ENCODE peak calls at places on chromosome 18, in eight cellular contexts. One of them, this sample, is unnamed.

GRCh38 chr18:75478996-75479870 is 51.7 kb upstream of the SMIM21 start:
- DNase-seq in heart left ventricle: no peak
- DNase-seq in adrenal gland: no peak
- DNase-seq in breast epithelium: no peak
- DNase-seq in A549: peak; percentile 4
- DNase-seq in IMR-90: peak; percentile 59
- DNase-seq in stomach: no peak
- DNase-seq in sigmoid colon: no peak
- DNase-seq in this sample: no peak

GRCh38 chr18:29594494-29594893 is 1417.6 kb upstream of the CDH2 start:
- DNase-seq in stomach: no peak
- DNase-seq in A549: no peak
- DNase-seq in sigmoid colon: no peak
- DNase-seq in IMR-90: no peak
- DNase-seq in heart left ventricle: no peak
- DNase-seq in adrenal gland: no peak
- DNase-seq in breast epithelium: no peak
- DNase-seq in this sample: no peak

GRCh38 chr18:9943311-9943710 is 29.5 kb downstream of the VAPA start:
- DNase-seq in breast epithelium: no peak
- DNase-seq in sigmoid colon: no peak
- DNase-seq in IMR-90: no peak
- DNase-seq in adrenal gland: no peak
- DNase-seq in A549: no peak
- DNase-seq in heart left ventricle: no peak
- DNase-seq in stomach: no peak
- DNase-seq in this sample: no peak

GRCh38 chr18:32847719-32848118 is 74.9 kb upstream of the KLHL14 start:
- DNase-seq in breast epithelium: no peak
- DNase-seq in adrenal gland: no peak
- DNase-seq in stomach: no peak
- DNase-seq in sigmoid colon: no peak
- DNase-seq in A549: no peak
- DNase-seq in heart left ventricle: no peak
- DNase-seq in IMR-90: no peak
- DNase-seq in this sample: no peak

GRCh38 chr18:39772155-39772919 is 2182.7 kb upstream of the PIK3C3 start:
- DNase-seq in A549: no peak
- DNase-seq in breast epithelium: no peak
- DNase-seq in heart left ventricle: no peak
- DNase-seq in adrenal gland: no peak
- DNase-seq in IMR-90: peak; percentile 63
- DNase-seq in sigmoid colon: no peak
- DNase-seq in stomach: no peak
- DNase-seq in this sample: no peak

GRCh38 chr18:8529609-8530008 is 79.6 kb upstream of the RAB12 start:
- DNase-seq in heart left ventricle: no peak
- DNase-seq in sigmoid colon: no peak
- DNase-seq in IMR-90: no peak
- DNase-seq in breast epithelium: no peak
- DNase-seq in stomach: no peak
- DNase-seq in adrenal gland: no peak
- DNase-seq in A549: no peak
- DNase-seq in this sample: no peak

GRCh38 chr18:23171581-23172156 is 36.4 kb downstream of the CABLES1 start:
- DNase-seq in stomach: no peak
- DNase-seq in A549: no peak
- DNase-seq in sigmoid colon: no peak
- DNase-seq in breast epithelium: no peak
- DNase-seq in heart left ventricle: no peak
- DNase-seq in adrenal gland: no peak
- DNase-seq in IMR-90: no peak
- DNase-seq in this sample: no peak

GRCh38 chr18:58005036-58005435 is 39.0 kb upstream of the NEDD4L start:
- DNase-seq in heart left ventricle: no peak
- DNase-seq in stomach: no peak
- DNase-seq in breast epithelium: no peak
- DNase-seq in adrenal gland: no peak
- DNase-seq in sigmoid colon: no peak
- DNase-seq in A549: no peak
- DNase-seq in IMR-90: peak; percentile 40
- DNase-seq in this sample: no peak

GRCh38 chr18:50559750-50560680 is at the start of gene MAPK4:
- DNase-seq in stomach: peak; percentile 67
- DNase-seq in heart left ventricle: peak; percentile 58
- DNase-seq in A549: no peak
- DNase-seq in sigmoid colon: peak; percentile 71
- DNase-seq in IMR-90: no peak
- DNase-seq in adrenal gland: peak; percentile 49
- DNase-seq in breast epithelium: no peak
- DNase-seq in this sample: no peak

GRCh38 chr18:3450358-3451107 is 561 bp downstream of the TGIF1 start:
- DNase-seq in A549: no peak
- DNase-seq in breast epithelium: peak; percentile 68
- DNase-seq in stomach: peak; percentile 71
- DNase-seq in adrenal gland: peak; percentile 78
- DNase-seq in sigmoid colon: peak; percentile 92
- DNase-seq in heart left ventricle: peak; percentile 81
- DNase-seq in IMR-90: peak; percentile 73
- DNase-seq in this sample: no peak

GRCh38 chr18:3447895-3448844 is 1.8 kb upstream of the TGIF1 start:
- DNase-seq in heart left ventricle: peak; percentile 96
- DNase-seq in adrenal gland: peak; percentile 95
- DNase-seq in stomach: peak; percentile 94
- DNase-seq in A549: peak; percentile 56
- DNase-seq in sigmoid colon: peak; percentile 98
- DNase-seq in breast epithelium: peak; percentile 96
- DNase-seq in IMR-90: peak; percentile 96
- DNase-seq in this sample: peak; percentile 74

GRCh38 chr18:3448845-3449701 is 899 bp upstream of the TGIF1 start:
- DNase-seq in stomach: peak; percentile 81
- DNase-seq in heart left ventricle: peak; percentile 90
- DNase-seq in breast epithelium: peak; percentile 96
- DNase-seq in IMR-90: peak; percentile 90
- DNase-seq in sigmoid colon: peak; percentile 95
- DNase-seq in adrenal gland: peak; percentile 87
- DNase-seq in A549: no peak
- DNase-seq in this sample: peak; percentile 35

GRCh38 chr18:3451989-3452749 is 2.2 kb downstream of the TGIF1 start:
- DNase-seq in stomach: peak; percentile 73
- DNase-seq in IMR-90: peak; percentile 69
- DNase-seq in heart left ventricle: peak; percentile 58
- DNase-seq in breast epithelium: peak; percentile 77
- DNase-seq in A549: no peak
- DNase-seq in sigmoid colon: peak; percentile 83
- DNase-seq in adrenal gland: peak; percentile 60
- DNase-seq in this sample: no peak

GRCh38 chr18:3449702-3450357 is at the start of gene TGIF1:
- DNase-seq in breast epithelium: peak; percentile 89
- DNase-seq in A549: no peak
- DNase-seq in adrenal gland: peak; percentile 83
- DNase-seq in IMR-90: peak; percentile 77
- DNase-seq in sigmoid colon: peak; percentile 94
- DNase-seq in heart left ventricle: peak; percentile 86
- DNase-seq in stomach: peak; percentile 83
- DNase-seq in this sample: peak; percentile 21
- TF ChIP-seq POLR2A in breast epithelium: no peak
- TF ChIP-seq POLR2A in A549: peak; percentile 66
- TF ChIP-seq POLR2A in adrenal gland: peak; percentile 85
- TF ChIP-seq POLR2A in IMR-90: peak; percentile 92
- TF ChIP-seq POLR2A in sigmoid colon: peak; percentile 80
- TF ChIP-seq POLR2A in heart left ventricle: peak; percentile 80
- TF ChIP-seq POLR2A in stomach: no peak
- TF ChIP-seq POLR2A in this sample: peak; percentile 81

DNA sequence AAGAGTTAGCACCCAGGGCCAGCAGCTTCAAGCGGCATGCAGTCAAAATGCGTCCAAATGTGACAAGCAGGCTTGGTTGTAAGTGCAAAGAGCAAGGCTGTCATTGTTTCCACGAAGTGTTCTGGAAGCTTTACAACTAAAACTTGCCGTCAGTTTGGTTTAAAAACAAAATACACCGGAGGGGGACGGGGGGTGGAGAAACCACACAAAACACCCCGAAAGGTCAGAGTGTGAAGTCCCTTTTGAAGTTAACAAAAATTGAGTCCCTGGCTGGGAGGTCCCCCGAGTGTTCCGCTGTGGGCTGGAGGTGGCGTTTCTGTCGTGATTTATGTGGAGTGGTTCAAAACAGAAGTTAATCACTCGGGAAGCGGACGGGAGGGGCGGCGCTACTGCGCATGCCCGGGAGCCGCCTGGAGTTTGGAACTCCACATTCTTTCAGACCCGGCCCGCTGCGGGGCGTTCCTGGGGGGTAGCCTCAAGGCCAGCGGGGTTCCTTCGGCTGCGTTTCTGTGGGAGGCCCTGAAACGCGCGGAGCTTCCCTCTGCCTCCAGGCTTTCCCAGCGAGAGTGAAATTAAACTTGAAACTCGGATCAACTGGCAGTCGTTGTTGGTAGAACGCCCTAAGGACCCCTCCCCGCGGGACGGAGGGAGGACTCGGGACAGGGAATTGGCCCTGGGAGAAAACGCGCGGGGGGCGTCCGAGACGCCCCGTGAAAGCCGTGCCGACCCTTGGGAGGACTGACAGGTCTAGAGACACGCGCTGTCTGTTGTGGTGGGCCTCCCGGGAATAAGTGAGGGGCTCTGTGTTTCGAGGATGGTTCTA is 1.4 kb downstream of the TGIF1 start:
- DNase-seq in sigmoid colon: peak; percentile 97
- DNase-seq in adrenal gland: peak; percentile 96
- DNase-seq in breast epithelium: peak; percentile 94
- DNase-seq in IMR-90: peak; percentile 89
- DNase-seq in stomach: peak; percentile 94
- DNase-seq in heart left ventricle: peak; percentile 93
- DNase-seq in A549: no peak
- DNase-seq in this sample: peak; percentile 50
- TF ChIP-seq POLR2A in sigmoid colon: peak; percentile 96
- TF ChIP-seq POLR2A in adrenal gland: peak; percentile 94
- TF ChIP-seq POLR2A in breast epithelium: peak; percentile 89
- TF ChIP-seq POLR2A in IMR-90: peak; percentile 93
- TF ChIP-seq POLR2A in stomach: peak; percentile 86
- TF ChIP-seq POLR2A in heart left ventricle: peak; percentile 92
- TF ChIP-seq POLR2A in A549: no peak
- TF ChIP-seq POLR2A in this sample: peak; percentile 59

GRCh38 chr18:80167947-80168745 is 59.1 kb downstream of the ADNP2 start:
- DNase-seq in sigmoid colon: no peak
- DNase-seq in breast epithelium: no peak
- DNase-seq in heart left ventricle: no peak
- DNase-seq in stomach: peak; percentile 24
- DNase-seq in adrenal gland: no peak
- DNase-seq in IMR-90: no peak
- DNase-seq in A549: no peak
- DNase-seq in this sample: no peak
- TF ChIP-seq POLR2A in sigmoid colon: no peak
- TF ChIP-seq POLR2A in breast epithelium: no peak
- TF ChIP-seq POLR2A in heart left ventricle: no peak
- TF ChIP-seq POLR2A in stomach: no peak
- TF ChIP-seq POLR2A in adrenal gland: no peak
- TF ChIP-seq POLR2A in IMR-90: no peak
- TF ChIP-seq POLR2A in A549: no peak
- TF ChIP-seq POLR2A in this sample: no peak

DNA sequence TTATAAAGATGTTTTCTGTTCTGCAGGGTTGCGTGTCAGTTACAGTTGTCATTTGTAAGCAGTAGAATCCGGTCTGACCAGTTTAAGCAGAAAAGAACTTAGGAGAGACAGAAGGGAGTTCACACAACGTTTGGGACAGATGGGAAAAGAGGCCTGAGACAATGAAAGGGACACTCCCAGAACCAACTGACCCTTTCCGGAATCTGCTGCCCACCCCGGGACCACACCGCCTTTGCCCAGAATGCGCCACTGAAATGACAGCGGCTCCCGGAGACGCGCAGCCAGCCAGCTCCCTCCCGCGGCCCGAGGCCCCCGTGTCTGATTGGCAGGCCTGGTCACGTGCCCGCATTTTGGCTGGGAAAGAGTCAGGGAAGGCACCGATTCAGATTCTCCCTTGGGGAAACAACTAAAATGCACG is 244.6 kb downstream of the BCL2 start:
- DNase-seq in stomach: peak; percentile 68
- DNase-seq in breast epithelium: peak; percentile 65
- DNase-seq in A549: peak; percentile 52
- DNase-seq in adrenal gland: peak; percentile 50
- DNase-seq in sigmoid colon: peak; percentile 85
- DNase-seq in IMR-90: peak; percentile 16
- DNase-seq in heart left ventricle: peak; percentile 84
- DNase-seq in this sample: peak; percentile 62
- TF ChIP-seq POLR2A in stomach: no peak
- TF ChIP-seq POLR2A in breast epithelium: no peak
- TF ChIP-seq POLR2A in A549: no peak
- TF ChIP-seq POLR2A in adrenal gland: no peak
- TF ChIP-seq POLR2A in sigmoid colon: no peak
- TF ChIP-seq POLR2A in IMR-90: no peak
- TF ChIP-seq POLR2A in heart left ventricle: no peak
- TF ChIP-seq POLR2A in this sample: no peak

DNA sequence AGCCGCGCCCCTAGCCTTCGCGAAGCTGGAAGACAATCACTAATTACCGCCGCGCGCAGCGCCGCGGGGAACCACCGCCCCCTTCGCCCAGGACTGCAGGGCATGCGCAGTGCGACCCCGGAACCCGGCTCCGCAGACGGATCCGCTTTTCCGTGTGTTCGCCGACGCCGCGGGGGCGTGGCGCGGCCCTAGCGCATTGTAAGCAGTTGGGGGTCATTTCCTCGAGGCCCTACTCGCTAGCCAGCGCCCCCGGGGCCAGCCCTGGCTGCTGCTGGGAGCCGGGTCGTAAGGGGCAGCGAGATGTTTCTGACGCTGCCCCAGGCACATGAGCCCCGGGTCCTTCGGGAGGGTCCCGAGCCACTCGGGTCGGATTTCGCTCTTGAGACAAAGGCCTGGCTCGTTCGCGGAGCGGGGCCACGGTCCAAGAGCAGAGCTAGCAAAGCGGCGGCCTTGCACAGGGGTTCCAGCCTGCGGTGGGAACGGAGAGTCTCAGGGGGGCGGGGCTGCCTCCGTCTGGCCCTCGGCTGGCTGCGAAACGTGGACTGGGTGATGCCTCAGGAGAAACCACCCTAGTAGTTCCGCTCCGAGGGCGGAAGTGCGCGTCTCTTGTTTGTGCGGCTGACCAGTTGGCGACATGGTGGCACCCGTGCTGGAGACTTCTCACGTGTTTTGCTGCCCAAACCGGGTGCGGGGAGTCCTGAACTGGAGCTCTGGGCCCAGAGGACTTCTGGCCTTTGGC is at the start of the genes ELP2 and SLC39A6:
- DNase-seq in sigmoid colon: peak; percentile 98
- DNase-seq in IMR-90: peak; percentile 93
- DNase-seq in adrenal gland: peak; percentile 98
- DNase-seq in heart left ventricle: peak; percentile 97
- DNase-seq in A549: peak; percentile 83
- DNase-seq in stomach: peak; percentile 97
- DNase-seq in breast epithelium: peak; percentile 94
- DNase-seq in this sample: peak; percentile 83
- TF ChIP-seq POLR2A in sigmoid colon: peak; percentile 32
- TF ChIP-seq POLR2A in IMR-90: peak; percentile 69
- TF ChIP-seq POLR2A in adrenal gland: peak; percentile 79
- TF ChIP-seq POLR2A in heart left ventricle: peak; percentile 29
- TF ChIP-seq POLR2A in A549: peak; percentile 73
- TF ChIP-seq POLR2A in stomach: no peak
- TF ChIP-seq POLR2A in breast epithelium: peak; percentile 43
- TF ChIP-seq POLR2A in this sample: peak; percentile 78

This sample was measured in H54.